ENCODE peak calls at places on chromosomes 5 and 9, in seven cellular contexts. R, Z, X, Q, J, K and V are unnamed samples.

GRCh38 chr5:68266457-68266856 is 50.9 kb downstream of the PIK3R1 start:
- DNase-seq in Q (no peak), R (no peak), Z (no peak), X (no peak), J (no peak), K (no peak), V (no peak)

GRCh38 chr5:133321286-133321832 is 269.5 kb downstream of the HSPA4 start:
- DNase-seq in Z (no peak), X (no peak), R (no peak), K (no peak), J (no peak), Q (no peak), V (no peak)

GRCh38 chr5:64637837-64638443 is 52.4 kb upstream of the SHISAL2B start:
- DNase-seq in Q (no peak), K (peak; percentile 3), Z (no peak), X (no peak), J (no peak), R (no peak), V (no peak)

GRCh38 chr9:95007470-95007869 is 281.0 kb downstream of the AOPEP start:
- DNase-seq in Z (no peak), Q (peak; percentile 76), R (no peak), X (no peak), J (no peak), K (no peak), V (no peak)

GRCh38 chr5:180605554-180606214 is 14.4 kb upstream of the SCGB3A1 start:
- DNase-seq in J (peak; percentile 60), R (peak; percentile 39), Z (no peak), X (peak; percentile 75), Q (peak; percentile 38), K (peak; percentile 77), V (peak; percentile 78)

GRCh38 chr5:76810236-76810635 is 8.6 kb upstream of the F2RL1 start:
- DNase-seq in K (no peak), J (no peak), Z (no peak), Q (no peak), R (no peak), X (no peak), V (peak; percentile 13)

GRCh38 chr9:109182940-109183798 is 16.1 kb upstream of the FRRS1L start:
- DNase-seq in X (peak; percentile 79), R (no peak), Z (no peak), K (peak; percentile 62), Q (peak; percentile 60), J (peak; percentile 54), V (no peak)

GRCh38 chr5:56914678-56915077 is 5.3 kb downstream of the SETD9 start:
- DNase-seq in R (no peak), X (no peak), K (no peak), Z (no peak), Q (no peak), J (no peak), V (no peak)

GRCh38 chr5:53681079-53681478 is 120.6 kb downstream of the NDUFS4 start:
- DNase-seq in X (no peak), Z (no peak), R (no peak), K (no peak), J (no peak), Q (no peak), V (no peak)

GRCh38 chr5:43073597-43074546 is 33.8 kb upstream of the ANXA2R start:
- DNase-seq in K (peak; percentile 64), J (peak; percentile 68), R (no peak), Q (peak; percentile 21), X (no peak), Z (no peak), V (no peak)

GRCh38 chr5:151810907-151811306 is 39.2 kb downstream of the G3BP1 start:
- DNase-seq in K (no peak), Z (no peak), J (no peak), Q (no peak), X (no peak), R (no peak), V (no peak)

GRCh38 chr9:89359018-89359417 is 40.7 kb downstream of the SECISBP2 start:
- DNase-seq in K (no peak), Q (no peak), J (no peak), X (no peak), R (no peak), Z (no peak), V (no peak)
- H3K4me1 ChIP-seq in K (no peaks in the 10 kb centered on the region), Q (no peaks in the 10 kb centered on the region), J (no peaks in the 10 kb centered on the region), X (no peaks in the 10 kb centered on the region), R (no peaks in the 10 kb centered on the region), Z (no peaks in the 10 kb centered on the region), V (peaks cover 16% of the 10 kb centered on the region)

GRCh38 chr9:133119039-133119438 is 2.0 kb downstream of the RALGDS start:
- DNase-seq in R (no peak), K (no peak), Q (no peak), Z (no peak), X (no peak), J (no peak), V (no peak)
- H3K4me1 ChIP-seq in R (no peaks in the 10 kb centered on the region), K (peaks cover 23% of the 10 kb centered on the region), Q (peaks cover 29% of the 10 kb centered on the region), Z (peaks cover 85% of the 10 kb centered on the region), X (peaks cover 66% of the 10 kb centered on the region), J (peaks cover 33% of the 10 kb centered on the region), V (peaks cover 74% of the 10 kb centered on the region)

DNA sequence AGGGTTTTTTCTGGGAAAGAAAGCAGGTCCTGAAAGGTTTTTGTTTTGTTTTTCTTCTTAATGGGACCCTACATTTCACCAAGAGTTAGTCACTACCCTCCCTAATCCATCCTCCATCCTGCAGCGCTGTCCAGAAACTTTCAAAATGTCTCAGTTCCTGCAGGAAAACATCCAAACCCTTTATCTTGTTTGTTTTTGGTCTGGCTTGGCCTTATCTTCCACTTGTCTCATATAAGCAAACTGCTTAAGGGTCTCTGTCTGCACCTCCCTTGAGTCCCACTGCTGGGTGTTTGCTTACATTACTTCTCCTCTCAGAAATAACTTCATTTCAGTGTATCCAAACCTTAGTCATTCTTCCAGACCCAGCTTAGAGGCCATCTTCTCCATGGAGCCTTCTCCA is 11.0 kb upstream of the TRAF1 start:
- DNase-seq in J (no peak), Q (no peak), K (no peak), X (no peak), Z (no peak), R (no peak), V (no peak)
- H3K4me1 ChIP-seq in J (peaks cover 5% of the 10 kb centered on the region), Q (peaks cover 38% of the 10 kb centered on the region), K (peaks cover 59% of the 10 kb centered on the region), X (peaks cover 39% of the 10 kb centered on the region), Z (peaks cover 41% of the 10 kb centered on the region), R (peaks cover 13% of the 10 kb centered on the region), V (peaks cover 59% of the 10 kb centered on the region)

GRCh38 chr9:76150016-76150415 is 244.2 kb downstream of the RFK start:
- DNase-seq in R (no peak), Q (no peak), X (no peak), K (no peak), J (no peak), Z (no peak), V (no peak)
- H3K4me1 ChIP-seq in R (no peaks in the 10 kb centered on the region), Q (no peaks in the 10 kb centered on the region), X (no peaks in the 10 kb centered on the region), K (no peaks in the 10 kb centered on the region), J (no peaks in the 10 kb centered on the region), Z (no peaks in the 10 kb centered on the region), V (no peaks in the 10 kb centered on the region)

GRCh38 chr5:150753863-150754262 is 5.0 kb downstream of the DCTN4 start:
- DNase-seq in K (no peak), X (no peak), Z (no peak), R (no peak), Q (no peak), J (no peak), V (no peak)

GRCh38 chr5:150757087-150757649 is 1.6 kb downstream of the DCTN4 start:
- DNase-seq in Z (no peak), K (no peak), J (no peak), X (no peak), Q (peak; percentile 29), R (no peak), V (no peak)

GRCh38 chr5:150750469-150750868 is 8.3 kb downstream of the DCTN4 start:
- DNase-seq in X (no peak), Z (no peak), J (no peak), K (no peak), Q (no peak), R (no peak), V (no peak)

GRCh38 chr5:150751096-150751891 is 7.5 kb downstream of the DCTN4 start:
- DNase-seq in Z (no peak), Q (no peak), J (no peak), K (no peak), R (no peak), X (no peak), V (no peak)

GRCh38 chr5:150753463-150753862 is 5.4 kb downstream of the DCTN4 start:
- DNase-seq in J (no peak), X (no peak), Z (no peak), Q (no peak), R (no peak), K (no peak), V (no peak)
- H3K4me1 ChIP-seq in J (peaks cover 14% of the 10 kb centered on the region), X (peaks cover 57% of the 10 kb centered on the region), Z (peaks cover 17% of the 10 kb centered on the region), Q (peaks cover 4% of the 10 kb centered on the region), R (peaks cover 2% of the 10 kb centered on the region), K (peaks cover 13% of the 10 kb centered on the region), V (peaks cover 43% of the 10 kb centered on the region)

GRCh38 chr9:129581505-129581904 is 39.4 kb downstream of the C9orf50 start:
- DNase-seq in Q (no peak), R (no peak), J (no peak), Z (no peak), K (no peak), X (no peak), V (no peak)

GRCh38 chr9:129584136-129584535 is 36.8 kb downstream of the C9orf50 start:
- DNase-seq in K (peak; percentile 86), Q (peak; percentile 64), J (peak; percentile 79), X (peak; percentile 70), R (peak; percentile 74), Z (no peak), V (no peak)

GRCh38 chr9:129585352-129585751 is 35.5 kb downstream of the C9orf50 start:
- DNase-seq in J (no peak), Z (no peak), Q (no peak), K (no peak), R (no peak), X (no peak), V (no peak)

GRCh38 chr9:129582865-129583264 is 38.0 kb downstream of the C9orf50 start:
- DNase-seq in Z (no peak), K (no peak), Q (no peak), J (no peak), X (no peak), R (no peak), V (no peak)

GRCh38 chr9:129583308-129584038 is 37.4 kb downstream of the C9orf50 start:
- DNase-seq in R (no peak), Q (no peak), K (no peak), X (no peak), J (no peak), Z (no peak), V (no peak)
- H3K4me1 ChIP-seq in R (peaks cover 7% of the 10 kb centered on the region), Q (no peaks in the 10 kb centered on the region), K (no peaks in the 10 kb centered on the region), X (no peaks in the 10 kb centered on the region), J (no peaks in the 10 kb centered on the region), Z (no peaks in the 10 kb centered on the region), V (no peaks in the 10 kb centered on the region)